ENCODE peak calls at places on chromosome 22, in eight cellular contexts. I is psoas muscle; R is adrenal gland; Y is choroid plexus epithelial cell; M is ascending aorta; V is thyroid gland; D is uterus; B is CD8-positive, alpha-beta T cell. H is an unnamed sample.

GRCh38 chr22:44336962-44337657 is 24.4 kb upstream of the SHISAL1 start:
- DNase-seq in I (no peak), R (no peak), Y (no peak), M (no peak), V (no peak), D (no peak), B (no peak), H (no peak)

GRCh38 chr22:41479671-41480396 is 10.9 kb downstream of the ACO2 start:
- DNase-seq in I (no peak), R (no peak), Y (peak), M (no peak), V (no peak), D (no peak), B (no peak), H (peak)

GRCh38 chr22:25334091-25334490 is 114.7 kb downstream of the CRYBB2 start:
- DNase-seq in I (peak), R (peak), Y (peak), M (no peak), V (no peak), D (no peak), B (peak), H (peak)

GRCh38 chr22:22940961-22941605 is 53.5 kb downstream of the IGLL5 start:
- DNase-seq in I (no peak), R (no peak), Y (no peak), M (peak), V (no peak), D (no peak), B (no peak), H (no peak)

GRCh38 chr22:49278357-49278756 is 549.3 kb downstream of the BRD1 start:
- DNase-seq in I (no peak), R (no peak), Y (no peak), M (no peak), V (no peak), D (no peak), B (no peak), H (no peak)

GRCh38 chr22:19996694-19997384 is 19.8 kb downstream of the ARVCF start:
- DNase-seq in I (peak), R (no peak), Y (no peak), M (no peak), V (no peak), D (no peak), B (no peak), H (no peak)

GRCh38 chr22:27542602-27543001 is 259.0 kb downstream of the MN1 start:
- DNase-seq in I (no peak), R (no peak), Y (peak), M (no peak), V (no peak), D (no peak), B (no peak), H (no peak)

GRCh38 chr22:50034126-50035081 is 21.8 kb upstream of the IL17REL start:
- DNase-seq in I (no peak), R (no peak), Y (peak), M (no peak), V (no peak), D (no peak), B (no peak), H (peak)

GRCh38 chr22:49367016-49367697 is 460.5 kb downstream of the BRD1 start:
- DNase-seq in I (no peak), R (no peak), Y (peak), M (no peak), V (no peak), D (no peak), B (no peak), H (no peak)

GRCh38 chr22:50656122-50657070 is 16.2 kb upstream of the SHANK3 start:
- DNase-seq in I (peak), R (peak), Y (peak), M (no peak), V (peak), D (peak), B (no peak), H (peak)

GRCh38 chr22:19632671-19633148 is 81.6 kb upstream of the SEPTIN5 start:
- DNase-seq in I (no peak), R (no peak), Y (no peak), M (no peak), V (no peak), D (no peak), B (no peak), H (no peak)

GRCh38 chr22:43811777-43812148 is 342 bp downstream of the EFCAB6 start:
- DNase-seq in I (no peak), R (no peak), Y (peak), M (no peak), V (no peak), D (no peak), B (no peak), H (peak)

GRCh38 chr22:20095521-20095920 is 15.5 kb downstream of the DGCR8 start:
- DNase-seq in I (no peak), R (no peak), Y (no peak), M (no peak), V (no peak), D (no peak), B (no peak), H (no peak)

GRCh38 chr22:39773976-39774539 is 119.5 kb downstream of the ENTHD1 start:
- DNase-seq in I (no peak), R (no peak), Y (peak), M (no peak), V (peak), D (no peak), B (no peak), H (no peak)

GRCh38 chr22:42078469-42079318 is 806 bp upstream of the SMDT1 start:
- DNase-seq in I (no peak), R (no peak), Y (peak), M (no peak), V (peak), D (peak), B (no peak), H (peak)

GRCh38 chr22:27639180-27640086 is 162.1 kb downstream of the MN1 start:
- DNase-seq in I (peak), R (no peak), Y (no peak), M (no peak), V (peak), D (no peak), B (no peak), H (no peak)

GRCh38 chr22:42277988-42278776 is 7.7 kb upstream of the TCF20 start:
- DNase-seq in I (peak), R (no peak), Y (peak), M (no peak), V (peak), D (no peak), B (no peak), H (no peak)

GRCh38 chr22:27474711-27475547 is 326.6 kb downstream of the MN1 start:
- DNase-seq in I (no peak), R (peak), Y (peak), M (no peak), V (no peak), D (peak), B (no peak), H (peak)

GRCh38 chr22:20022231-20023069 is 1.5 kb downstream of the TANGO2 start:
- DNase-seq in I (peak), R (no peak), Y (no peak), M (no peak), V (no peak), D (no peak), B (no peak), H (no peak)

GRCh38 chr22:36048911-36049677 is 20.5 kb upstream of the RBFOX2 start:
- DNase-seq in I (no peak), R (no peak), Y (peak), M (no peak), V (no peak), D (no peak), B (no peak), H (peak)

GRCh38 chr22:27512283-27512761 is 289.2 kb downstream of the MN1 start:
- DNase-seq in I (peak), R (peak), Y (peak), M (no peak), V (peak), D (peak), B (no peak), H (peak)

GRCh38 chr22:44567846-44568493 is 69.9 kb upstream of the RTL6 start:
- DNase-seq in I (peak), R (peak), Y (peak), M (no peak), V (peak), D (no peak), B (peak), H (peak)

GRCh38 chr22:50191041-50191740 is 5.5 kb downstream of the TRABD start:
- DNase-seq in I (no peak), R (peak), Y (no peak), M (no peak), V (no peak), D (no peak), B (peak), H (no peak)

GRCh38 chr22:38609371-38609770 is 39.4 kb upstream of the DMC1 start:
- DNase-seq in I (no peak), R (no peak), Y (no peak), M (no peak), V (no peak), D (no peak), B (no peak), H (no peak)

GRCh38 chr22:19056951-19057401 is 65.2 kb downstream of the DGCR2 start:
- DNase-seq in I (no peak), R (no peak), Y (no peak), M (no peak), V (no peak), D (no peak), B (no peak), H (no peak)

GRCh38 chr22:25759825-25760231 is 17.8 kb downstream of the MYO18B start:
- DNase-seq in I (peak), R (peak), Y (peak), M (no peak), V (no peak), D (no peak), B (no peak), H (peak)

GRCh38 chr22:22691716-22692701 is 47.6 kb downstream of the GGTLC2 start:
- DNase-seq in I (no peak), R (no peak), Y (peak), M (no peak), V (no peak), D (no peak), B (no peak), H (peak)

GRCh38 chr22:50221410-50222300 is 20.8 kb downstream of the SELENOO start:
- DNase-seq in I (no peak), R (no peak), Y (no peak), M (no peak), V (no peak), D (no peak), B (no peak), H (no peak)

GRCh38 chr22:22099833-22100812 is 117.5 kb upstream of the TOP3B start:
- DNase-seq in I (no peak), R (no peak), Y (peak), M (no peak), V (no peak), D (no peak), B (no peak), H (peak)

GRCh38 chr22:43136255-43136654 is 6.9 kb downstream of the MCAT start:
- DNase-seq in I (no peak), R (no peak), Y (peak), M (no peak), V (peak), D (no peak), B (peak), H (peak)

GRCh38 chr22:31556627-31557203 is 60.4 kb downstream of the SFI1 start:
- DNase-seq in I (no peak), R (no peak), Y (peak), M (no peak), V (no peak), D (no peak), B (no peak), H (peak)

GRCh38 chr22:49855491-49855911 is 1.9 kb downstream of the ZBED4 start:
- DNase-seq in I (no peak), R (no peak), Y (peak), M (no peak), V (peak), D (no peak), B (no peak), H (peak)

GRCh38 chr22:21646608-21647590 is 4.8 kb downstream of the SDF2L1 start:
- DNase-seq in I (peak), R (peak), Y (peak), M (no peak), V (peak), D (peak), B (peak), H (peak)

GRCh38 chr22:42116848-42117424 is 13.7 kb downstream of the CYP2D6 start:
- DNase-seq in I (peak), R (no peak), Y (peak), M (no peak), V (peak), D (no peak), B (no peak), H (peak)

GRCh38 chr22:30196141-30196866 is 50.3 kb downstream of the LIF start:
- DNase-seq in I (peak), R (peak), Y (peak), M (peak), V (peak), D (peak), B (peak), H (peak)

GRCh38 chr22:27019827-27020226 is 362.4 kb downstream of the MIAT start:
- DNase-seq in I (no peak), R (no peak), Y (no peak), M (peak), V (no peak), D (no peak), B (no peak), H (no peak)

GRCh38 chr22:42272431-42273004 is 2.1 kb upstream of the TCF20 start:
- DNase-seq in I (no peak), R (no peak), Y (no peak), M (no peak), V (no peak), D (no peak), B (no peak), H (no peak)

DNA sequence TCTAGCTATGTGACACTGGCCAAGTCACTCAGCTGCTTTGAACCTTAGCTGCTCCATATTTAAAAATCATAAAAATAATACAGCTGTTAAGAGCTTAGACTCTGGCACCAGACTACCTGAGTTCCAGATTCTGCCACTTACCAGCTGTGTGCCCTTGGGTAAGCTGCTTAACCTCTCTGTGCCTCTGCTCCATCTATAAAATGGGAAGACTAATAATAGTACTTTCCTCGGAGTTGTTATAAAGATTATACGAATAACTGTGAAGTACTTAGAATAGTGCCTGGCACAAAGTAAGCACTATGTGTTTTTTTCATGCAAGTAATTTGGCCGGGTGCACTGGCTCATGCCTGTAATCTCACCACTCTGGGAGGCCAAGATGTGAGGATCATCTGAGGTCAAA is 1.4 kb downstream of the HDHD5 start:
- DNase-seq in I (no peak), R (no peak), Y (no peak), M (no peak), V (no peak), D (no peak), B (no peak), H (no peak)
- H3K4me3 ChIP-seq in I (peak), R (no peak), Y (no peak), M (peak), V (no peak), D (peak), B (no peak), H (no peak)

DNA sequence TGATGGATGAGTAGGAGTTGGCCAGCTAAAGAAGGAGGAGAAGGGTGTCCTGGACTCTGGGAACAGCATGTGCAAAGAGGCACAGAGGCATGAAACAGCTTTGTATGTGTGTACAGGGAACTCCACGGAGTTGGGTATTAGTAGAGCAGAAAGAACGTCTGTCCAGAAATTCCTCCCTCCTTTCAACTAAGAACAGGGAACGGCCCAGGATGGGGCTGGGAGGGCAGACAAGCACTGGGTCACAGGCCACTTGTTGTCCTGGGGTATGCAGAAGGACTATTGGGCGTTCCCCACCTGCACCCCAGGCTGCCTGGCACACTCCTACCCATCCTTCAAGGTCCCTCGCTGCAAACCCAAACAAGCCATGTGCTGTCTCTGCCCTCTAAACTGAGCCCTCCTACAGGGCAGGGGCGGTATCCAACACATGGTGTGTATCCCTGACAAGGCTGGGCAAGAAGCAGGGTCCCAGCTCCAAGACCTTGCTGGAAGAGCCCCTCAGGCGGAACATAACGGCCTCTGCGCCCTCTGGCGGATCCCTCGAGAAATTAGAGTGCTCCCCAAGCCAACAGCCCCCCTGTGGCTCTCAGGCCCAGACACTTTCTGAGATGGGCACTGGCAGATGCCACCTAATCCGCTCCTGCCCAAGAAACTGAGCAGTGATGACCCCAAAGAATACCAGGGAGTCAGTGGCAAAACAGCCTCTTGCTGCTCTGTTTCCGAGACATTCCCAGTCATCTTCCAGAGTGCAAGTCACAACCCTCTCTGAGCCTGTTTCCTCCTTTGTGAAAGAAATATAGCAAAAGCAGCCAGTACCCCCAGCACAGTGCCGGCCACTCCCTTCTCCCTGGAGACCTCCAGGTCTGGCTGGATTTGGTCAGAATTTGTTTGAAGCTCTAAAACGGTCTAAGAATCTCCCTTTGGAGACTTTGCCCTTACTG is 1.6 kb upstream of the ELFN2 start:
- DNase-seq in I (no peak), R (no peak), Y (peak), M (no peak), V (peak), D (no peak), B (peak), H (peak)
- TF ChIP-seq CTCF in I (peak), R (peak), Y (peak), M (peak), V (no peak), D (no peak), B (peak), H (peak)

GRCh38 chr22:29187831-29188230 is 17.9 kb upstream of the EMID1 start:
- DNase-seq in I (no peak), R (no peak), Y (no peak), M (no peak), V (no peak), D (no peak), B (no peak), H (no peak)
- H3K4me3 ChIP-seq in I (no peak), R (no peak), Y (no peak), M (no peak), V (no peak), D (no peak), B (no peak), H (no peak)

GRCh38 chr22:24265734-24266133 is 4.9 kb upstream of the SPECC1L start:
- DNase-seq in I (no peak), R (no peak), Y (no peak), M (no peak), V (no peak), D (no peak), B (no peak), H (no peak)

GRCh38 chr22:24271406-24271760 is 752 bp downstream of the SPECC1L start:
- DNase-seq in I (peak), R (peak), Y (peak), M (no peak), V (peak), D (no peak), B (no peak), H (peak)

DNA sequence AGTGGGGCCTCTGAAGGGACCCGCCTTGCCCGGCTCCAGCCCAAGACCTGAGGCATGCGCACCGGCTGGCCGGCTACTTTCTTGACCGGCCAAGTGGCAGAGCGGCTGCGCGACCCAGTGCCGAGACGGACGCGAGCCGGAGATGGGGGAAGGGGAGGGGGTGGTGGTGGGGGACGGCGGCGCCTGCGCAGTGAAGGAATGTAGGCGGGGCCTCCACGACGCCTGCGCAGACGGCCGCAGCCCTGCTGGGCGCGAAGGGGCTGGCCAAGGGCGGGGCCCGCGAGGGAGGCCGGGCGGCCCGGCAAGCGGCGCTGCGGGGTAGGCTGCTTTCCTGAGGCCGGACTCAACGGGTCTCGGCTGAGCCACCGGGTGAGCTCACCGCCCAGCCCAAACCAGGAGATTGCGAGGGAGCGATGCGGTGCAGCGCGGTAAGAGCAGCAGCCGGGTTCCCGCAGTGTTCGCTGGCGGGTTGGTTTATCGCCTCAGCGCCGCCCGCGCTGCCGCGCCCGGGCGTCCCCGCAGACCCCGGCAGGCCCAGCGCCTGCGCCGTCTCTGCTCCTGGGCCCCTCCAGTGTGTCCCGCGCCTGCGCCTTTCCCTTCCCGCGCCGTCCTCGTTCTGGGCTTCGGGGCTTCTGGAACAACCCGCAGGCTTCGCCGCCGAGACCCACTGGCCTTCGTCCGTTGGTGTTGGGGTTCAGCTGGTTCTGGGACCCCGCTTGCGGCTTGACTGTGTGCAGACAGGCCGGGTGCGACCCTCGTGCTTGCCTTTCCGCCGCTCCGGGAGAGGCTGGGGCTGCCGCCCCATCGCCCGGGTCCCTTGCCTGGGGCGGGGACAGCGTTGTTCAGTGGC is at the start of gene SPECC1L:
- DNase-seq in I (peak), R (peak), Y (peak), M (peak), V (peak), D (peak), B (peak), H (peak)
- TF ChIP-seq CTCF in I (peak), R (no peak), Y (no peak), M (no peak), V (no peak), D (peak), B (no peak), H (no peak)

GRCh38 chr22:46538816-46539163 is 1.4 kb upstream of the CELSR1 start:
- DNase-seq in I (no peak), R (no peak), Y (peak), M (no peak), V (peak), D (no peak), B (no peak), H (peak)
- H3K4me3 ChIP-seq in I (peak), R (no peak), Y (peak), M (no peak), V (no peak), D (no peak), B (no peak), H (no peak)

H was measured in fibroblast of mammary gland.